ENCODE peak calls at places on chromosome 6, in eight cellular contexts. S is HT-29; V is amniotic stem cell; R is activated naive CD8-positive, alpha-beta T cell treated with anti-CD3 and anti-CD28 coated beads for 36 hours; W is GM12892; N is GM03348; Q is bronchial epithelial cell; P is cardiac septum. I is an unnamed sample.

GRCh38 chr6:150204705-150205472 is 62.0 kb downstream of the PPP1R14C start:
- DNase-seq in R (no peak), W (no peak), Q (no peak), P (no peak), S (no peak), V (no peak), N (no peak), I (no peak)

GRCh38 chr6:44665143-44665542 is 277.6 kb downstream of the CDC5L start:
- DNase-seq in N (no peak), W (no peak), P (no peak), R (no peak), S (no peak), Q (no peak), V (no peak), I (no peak)

GRCh38 chr6:74091133-74091793 is 395.3 kb downstream of the CD109 start:
- DNase-seq in N (peak), S (peak), W (no peak), Q (peak), P (no peak), V (peak), R (no peak), I (no peak)

GRCh38 chr6:27228963-27229477 is 18.5 kb upstream of the PRSS16 start:
- DNase-seq in Q (no peak), N (no peak), P (no peak), S (no peak), W (no peak), R (no peak), V (no peak), I (no peak)

GRCh38 chr6:15879372-15880261 is 216.8 kb upstream of the DTNBP1 start:
- DNase-seq in P (peak), Q (peak), W (peak), R (peak), N (peak), V (no peak), S (no peak), I (peak)

GRCh38 chr6:39341352-39341751 is 18.9 kb upstream of the KCNK16 start:
- DNase-seq in R (no peak), V (no peak), W (no peak), N (no peak), S (no peak), Q (no peak), P (no peak), I (no peak)

GRCh38 chr6:100378576-100378975 is 86.1 kb downstream of the SIM1 start:
- DNase-seq in V (no peak), W (no peak), R (no peak), Q (no peak), N (no peak), P (no peak), S (no peak), I (no peak)

GRCh38 chr6:80336906-80337305 is 230.4 kb downstream of the BCKDHB start:
- DNase-seq in P (no peak), Q (peak), S (no peak), V (no peak), N (no peak), W (no peak), R (no peak), I (no peak)

GRCh38 chr6:56843476-56844349 is 111.2 kb upstream of the BEND6 start:
- DNase-seq in W (peak), N (peak), S (no peak), R (peak), Q (peak), P (peak), V (peak), I (peak)

GRCh38 chr6:90216081-90216977 is 80.3 kb downstream of the BACH2 start:
- DNase-seq in P (no peak), W (no peak), S (no peak), R (peak), N (no peak), Q (no peak), V (no peak), I (peak)

GRCh38 chr6:131916847-131917246 is 34.3 kb downstream of the CCN2 start:
- DNase-seq in W (no peak), N (no peak), V (no peak), R (no peak), P (no peak), S (no peak), Q (no peak), I (no peak)

GRCh38 chr6:170052991-170053821 is 237.7 kb downstream of the DLL1 start:
- DNase-seq in R (no peak), S (no peak), P (peak), W (no peak), Q (no peak), N (no peak), V (no peak), I (no peak)

GRCh38 chr6:80605165-80605989 is 498.9 kb downstream of the BCKDHB start:
- DNase-seq in R (no peak), W (no peak), N (no peak), S (peak), Q (peak), P (no peak), V (peak), I (no peak)

GRCh38 chr6:105609375-105609991 is 206.6 kb upstream of the PREP start:
- DNase-seq in R (no peak), P (no peak), S (peak), N (no peak), Q (no peak), W (no peak), V (no peak), I (no peak)

GRCh38 chr6:33964387-33964786 is 160.6 kb upstream of the MLN start:
- DNase-seq in Q (no peak), P (peak), N (no peak), S (no peak), W (no peak), R (no peak), V (no peak), I (no peak)